ENCODE peak calls at places on chromosomes 13 and 19, in six cellular contexts. One of them, this sample, is unnamed.

GRCh38 chr13:94548382-94549240 is 47.3 kb downstream of the TGDS start:
- DNase-seq in CD4-positive, alpha-beta T cell: no peak
- DNase-seq in upper lobe of right lung: peak; percentile 80
- DNase-seq in stimulated activated CD8-positive, alpha-beta memory T cell treated with anti-CD3 and anti-CD28 coated beads, Interleukin-4, amount 100 ng/mL, for 4 hours: no peak
- DNase-seq in fibroblast of lung: peak; percentile 48
- DNase-seq in immature natural killer cell: no peak
- DNase-seq in this sample: peak; percentile 52

GRCh38 chr19:10505583-10506229 is 2.5 kb upstream of the KEAP1 start:
- DNase-seq in fibroblast of lung: peak; percentile 35
- DNase-seq in stimulated activated CD8-positive, alpha-beta memory T cell treated with anti-CD3 and anti-CD28 coated beads, Interleukin-4, amount 100 ng/mL, for 4 hours: peak; percentile 65
- DNase-seq in upper lobe of right lung: peak; percentile 88
- DNase-seq in CD4-positive, alpha-beta T cell: peak; percentile 75
- DNase-seq in immature natural killer cell: peak; percentile 81
- DNase-seq in this sample: peak; percentile 76

GRCh38 chr19:45791744-45792481 is 732 bp downstream of the DMWD start:
- DNase-seq in fibroblast of lung: no peak
- DNase-seq in immature natural killer cell: no peak
- DNase-seq in CD4-positive, alpha-beta T cell: no peak
- DNase-seq in upper lobe of right lung: no peak
- DNase-seq in stimulated activated CD8-positive, alpha-beta memory T cell treated with anti-CD3 and anti-CD28 coated beads, Interleukin-4, amount 100 ng/mL, for 4 hours: no peak
- DNase-seq in this sample: no peak

GRCh38 chr19:313988-314815 is 23.0 kb upstream of the PLPP2 start:
- DNase-seq in immature natural killer cell: no peak
- DNase-seq in CD4-positive, alpha-beta T cell: no peak
- DNase-seq in fibroblast of lung: no peak
- DNase-seq in upper lobe of right lung: peak; percentile 60
- DNase-seq in stimulated activated CD8-positive, alpha-beta memory T cell treated with anti-CD3 and anti-CD28 coated beads, Interleukin-4, amount 100 ng/mL, for 4 hours: no peak
- DNase-seq in this sample: no peak

GRCh38 chr13:52846567-52847321 is 1.7 kb downstream of the PCDH8 start:
- DNase-seq in CD4-positive, alpha-beta T cell: no peak
- DNase-seq in stimulated activated CD8-positive, alpha-beta memory T cell treated with anti-CD3 and anti-CD28 coated beads, Interleukin-4, amount 100 ng/mL, for 4 hours: no peak
- DNase-seq in fibroblast of lung: peak; percentile 25
- DNase-seq in immature natural killer cell: peak; percentile 14
- DNase-seq in upper lobe of right lung: peak; percentile 73
- DNase-seq in this sample: peak; percentile 90

GRCh38 chr19:46357846-46358583 is 11.1 kb downstream of the PPP5C start:
- DNase-seq in upper lobe of right lung: no peak
- DNase-seq in CD4-positive, alpha-beta T cell: no peak
- DNase-seq in stimulated activated CD8-positive, alpha-beta memory T cell treated with anti-CD3 and anti-CD28 coated beads, Interleukin-4, amount 100 ng/mL, for 4 hours: no peak
- DNase-seq in fibroblast of lung: peak; percentile 84
- DNase-seq in immature natural killer cell: no peak
- DNase-seq in this sample: peak; percentile 20

GRCh38 chr19:1057185-1057857 is 9.6 kb upstream of the ARHGAP45 start:
- DNase-seq in stimulated activated CD8-positive, alpha-beta memory T cell treated with anti-CD3 and anti-CD28 coated beads, Interleukin-4, amount 100 ng/mL, for 4 hours: no peak
- DNase-seq in upper lobe of right lung: no peak
- DNase-seq in CD4-positive, alpha-beta T cell: no peak
- DNase-seq in fibroblast of lung: peak; percentile 67
- DNase-seq in immature natural killer cell: peak; percentile 58
- DNase-seq in this sample: peak; percentile 77

GRCh38 chr13:49086711-49087110 is 111.0 kb downstream of the FNDC3A start:
- DNase-seq in CD4-positive, alpha-beta T cell: no peak
- DNase-seq in immature natural killer cell: no peak
- DNase-seq in stimulated activated CD8-positive, alpha-beta memory T cell treated with anti-CD3 and anti-CD28 coated beads, Interleukin-4, amount 100 ng/mL, for 4 hours: no peak
- DNase-seq in fibroblast of lung: peak; percentile 65
- DNase-seq in upper lobe of right lung: no peak
- DNase-seq in this sample: no peak

GRCh38 chr19:3025516-3025890 is 3.6 kb downstream of the TLE2 start:
- DNase-seq in CD4-positive, alpha-beta T cell: no peak
- DNase-seq in fibroblast of lung: no peak
- DNase-seq in stimulated activated CD8-positive, alpha-beta memory T cell treated with anti-CD3 and anti-CD28 coated beads, Interleukin-4, amount 100 ng/mL, for 4 hours: no peak
- DNase-seq in upper lobe of right lung: no peak
- DNase-seq in immature natural killer cell: no peak
- DNase-seq in this sample: no peak

This sample was measured in cardiac muscle cell.